ENCODE peak calls at places on chromosomes 5 and 9, in four cellular contexts. I, M, U and S are unnamed samples.

GRCh38 chr5:54278979-54279717 is 31.2 kb downstream of the ARL15 start:
- DNase-seq in I (no peak), M (no peak), U (no peak), S (no peak)

GRCh38 chr5:178310130-178310865 is 77.7 kb upstream of the PHYKPL start:
- DNase-seq in I (no peak), M (no peak), U (no peak), S (no peak)

GRCh38 chr5:115530426-115530825 is 14.1 kb downstream of the FEM1C start:
- DNase-seq in I (no peak), M (no peak), U (no peak), S (no peak)

GRCh38 chr9:89538874-89539273 is 41.0 kb upstream of the SEMA4D start:
- DNase-seq in I (no peak), M (no peak), U (no peak), S (no peak)

GRCh38 chr9:94869415-94869838 is 142.9 kb downstream of the AOPEP start:
- DNase-seq in I (no peak), M (peak; percentile 76), U (peak; percentile 76), S (peak; percentile 29)

GRCh38 chr5:151812757-151813309 is 41.1 kb downstream of the G3BP1 start:
- DNase-seq in I (no peak), M (no peak), U (peak; percentile 37), S (peak; percentile 48)

GRCh38 chr5:18305288-18305899 is 671.1 kb downstream of the TAF11L14 start:
- DNase-seq in I (no peak), M (no peak), U (peak; percentile 50), S (peak; percentile 4)

GRCh38 chr9:78325343-78325742 is 28.4 kb downstream of the PSAT1 start:
- DNase-seq in I (no peak), M (no peak), U (peak; percentile 68), S (peak; percentile 89)

GRCh38 chr9:7974335-7975005 is 174.9 kb upstream of the DMAC1 start:
- DNase-seq in I (peak; percentile 15), M (no peak), U (no peak), S (no peak)

GRCh38 chr9:74772126-74772525 is 115.6 kb downstream of the TRPM6 start:
- DNase-seq in I (peak; percentile 9), M (no peak), U (no peak), S (no peak)

DNA sequence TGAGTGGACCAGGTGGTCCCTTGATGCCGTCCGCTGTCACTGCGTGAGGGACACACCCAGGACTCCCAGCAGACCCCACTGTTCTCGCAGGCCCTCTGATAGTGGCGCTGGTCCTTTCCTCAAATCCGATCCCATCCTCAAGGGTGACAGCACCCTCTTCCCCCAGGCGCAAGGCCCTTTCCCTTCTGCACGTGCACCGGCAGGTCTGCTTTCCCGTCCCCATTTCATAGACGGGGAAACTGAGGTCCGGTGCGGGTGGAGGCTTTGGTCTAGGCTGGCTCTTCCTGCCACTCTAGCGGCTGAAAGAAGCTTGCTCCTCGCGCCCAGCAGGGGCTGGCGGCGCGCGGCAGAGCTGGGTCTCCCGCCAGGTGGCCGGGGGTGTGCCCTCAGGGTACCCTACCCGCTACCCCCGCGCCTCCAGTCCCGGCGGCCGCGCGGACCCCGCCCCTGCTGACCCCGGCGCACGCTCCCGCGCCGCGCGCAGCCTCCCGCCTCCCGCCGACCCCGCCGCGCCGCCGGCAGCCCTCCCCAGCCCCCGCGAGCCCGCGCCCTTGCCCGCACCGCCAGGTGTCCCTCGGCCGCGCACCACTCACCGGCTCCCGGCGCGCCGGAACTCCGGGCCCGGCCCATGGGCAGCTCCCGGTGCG is 453 bp downstream of the RASGEF1C start:
- DNase-seq in I (no peak), M (no peak), U (no peak), S (peak; percentile 14)
- H3K4me3 ChIP-seq in I (no peak overlapping the region), M (peak overlapping the region; percentile 39), U (peak overlapping the region; percentile 28), S (no peak overlapping the region)

GRCh38 chr5:135174315-135175096 is 140.5 kb upstream of the PITX1 start:
- DNase-seq in I (no peak), M (no peak), U (no peak), S (no peak)
- TF ChIP-seq CTCF in I (peak; percentile 3), M (no peak), U (no peak), S (no peak)

GRCh38 chr9:33163433-33164137 is 3.6 kb downstream of the B4GALT1 start:
- DNase-seq in I (no peak), M (no peak), U (no peak), S (no peak)
- H3K4me3 ChIP-seq in I (peak overlapping the region; percentile 78), M (peak overlapping the region; percentile 93), U (peak overlapping the region; percentile 99), S (peak overlapping the region; percentile 92)

DNA sequence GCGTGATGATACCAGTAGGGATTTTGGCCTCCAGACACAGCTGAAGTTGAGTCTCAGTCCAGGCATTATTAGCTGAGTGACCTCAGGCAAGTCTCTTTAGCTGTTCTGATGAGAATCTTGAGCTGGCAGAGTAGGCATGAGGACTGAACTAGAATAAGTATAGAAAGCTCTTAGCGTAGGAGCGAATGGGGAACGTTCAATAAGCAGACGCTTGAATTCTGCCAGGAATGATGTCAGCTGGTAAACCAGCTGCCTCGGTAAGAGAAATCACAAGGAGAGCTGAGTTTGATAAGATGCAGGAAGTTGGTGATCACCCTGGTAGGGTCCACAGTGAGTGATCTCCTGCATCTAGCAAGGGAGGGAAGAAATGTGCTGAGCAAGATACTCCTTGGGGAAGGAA is 280.4 kb downstream of the NTRK2 start:
- DNase-seq in I (no peak), M (no peak), U (no peak), S (no peak)
- TF ChIP-seq CTCF in I (no peak), M (no peak), U (no peak), S (no peak)

DNA sequence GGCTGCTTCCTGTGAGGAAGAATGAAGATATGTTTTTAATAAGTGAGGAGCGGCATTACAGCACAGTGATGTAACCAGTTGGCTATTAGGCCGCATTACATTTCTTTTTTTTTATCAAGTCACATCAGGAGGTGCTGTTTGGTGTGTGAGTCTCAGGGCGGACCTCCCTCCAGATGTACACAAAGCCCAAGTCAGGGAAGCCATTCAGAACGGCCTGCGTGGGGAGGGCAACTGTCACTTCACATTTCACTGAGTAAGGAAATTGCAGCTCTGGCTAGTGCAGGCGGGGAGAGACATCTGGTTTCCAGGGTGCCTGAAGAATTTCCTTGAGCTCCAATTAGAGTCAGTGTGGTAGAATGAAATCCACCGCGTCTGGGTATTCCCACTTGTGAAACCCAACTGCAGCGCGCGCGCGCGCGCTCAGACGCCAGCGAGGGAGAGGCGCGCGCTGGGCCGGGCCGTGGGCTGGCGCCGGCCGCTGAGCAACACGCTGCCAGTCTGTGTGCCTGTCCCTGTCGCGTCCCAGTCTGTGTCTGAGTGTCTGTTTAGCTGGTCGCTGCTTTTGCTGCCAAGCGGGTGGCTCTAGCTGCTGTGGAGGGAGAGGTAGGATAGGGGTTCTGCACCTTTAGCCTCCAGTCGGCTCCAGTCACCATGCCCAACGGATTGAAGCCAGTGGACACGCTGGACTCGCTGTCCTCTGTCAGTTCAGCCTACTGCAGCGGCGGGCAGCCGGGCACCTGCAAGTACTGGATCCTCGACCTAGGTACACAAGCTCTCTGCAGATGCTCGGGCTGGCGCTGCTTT is 140.8 kb upstream of the OTULINL start:
- DNase-seq in I (no peak), M (no peak), U (peak; percentile 92), S (peak; percentile 97)
- H3K4me3 ChIP-seq in I (no peak overlapping the region), M (no peak overlapping the region), U (peak overlapping the region; percentile 72), S (peak overlapping the region; percentile 61)

GRCh38 chr5:132227235-132227484 is 493 bp downstream of the P4HA2 start:
- DNase-seq in I (no peak), M (no peak), U (no peak), S (no peak)

GRCh38 chr5:132227485-132228240 is at the start of gene P4HA2:
- DNase-seq in I (peak; percentile 79), M (peak; percentile 65), U (peak; percentile 63), S (peak; percentile 72)

GRCh38 chr5:132229236-132229635 is 1.6 kb upstream of the P4HA2 start:
- DNase-seq in I (no peak), M (no peak), U (no peak), S (no peak)

GRCh38 chr5:132226516-132227234 is 978 bp downstream of the P4HA2 start:
- DNase-seq in I (no peak), M (no peak), U (peak; percentile 33), S (no peak)

DNA sequence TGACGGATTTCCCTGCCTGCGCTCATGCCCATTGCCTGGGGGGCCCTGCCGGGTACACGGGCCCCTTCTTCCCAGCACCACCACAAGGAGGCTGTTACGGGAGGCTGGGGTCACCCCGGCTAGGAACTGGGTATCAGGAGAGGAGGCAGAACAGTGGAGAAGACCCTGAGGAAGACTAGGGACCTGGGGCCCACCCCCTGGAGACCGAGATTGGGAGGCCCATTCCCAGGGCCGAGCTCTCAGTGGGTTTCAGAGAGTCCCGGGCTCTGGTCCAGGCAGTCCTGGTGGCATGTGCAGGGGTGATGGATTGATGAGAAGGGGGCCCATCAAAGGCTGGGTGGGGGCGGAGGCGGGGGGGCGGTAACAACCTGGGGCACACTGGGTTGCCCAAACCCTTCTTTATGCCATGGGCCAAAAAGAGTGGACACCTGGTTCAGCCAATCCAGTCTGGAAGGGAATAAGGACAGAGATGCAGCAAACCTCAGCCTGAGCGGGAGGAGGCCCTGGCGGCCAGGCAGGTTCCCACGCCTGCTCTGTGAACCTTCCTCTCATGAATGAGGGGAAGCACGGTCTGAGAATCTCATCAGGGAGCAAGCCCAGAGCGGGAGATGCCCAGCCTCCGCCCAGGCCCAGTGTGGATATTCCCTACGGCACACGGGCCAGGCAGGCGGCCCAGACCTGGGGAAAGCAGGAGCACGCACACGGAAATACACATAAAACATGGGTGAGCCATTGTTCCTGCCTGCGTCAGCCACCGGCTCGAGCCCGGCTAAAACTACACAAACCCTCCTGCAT is 785 bp upstream of the P4HA2 start:
- DNase-seq in I (no peak), M (no peak), U (no peak), S (no peak)
- TF ChIP-seq CTCF in I (no peak), M (no peak), U (no peak), S (no peak)

GRCh38 chr5:11240293-11241190 is 479.5 kb upstream of the DAP start:
- DNase-seq in I (no peak), M (no peak), U (no peak), S (no peak)
- H3K4me3 ChIP-seq in I (no peak overlapping the region), M (no peak overlapping the region), U (no peak overlapping the region), S (no peak overlapping the region)

GRCh38 chr5:56622146-56622545 is 193.2 kb upstream of the MAP3K1 start:
- DNase-seq in I (no peak), M (no peak), U (no peak), S (no peak)

GRCh38 chr5:56616454-56617160 is 198.7 kb upstream of the MAP3K1 start:
- DNase-seq in I (no peak), M (no peak), U (no peak), S (no peak)

GRCh38 chr5:56625577-56625976 is 189.8 kb upstream of the MAP3K1 start:
- DNase-seq in I (no peak), M (peak; percentile 89), U (peak; percentile 96), S (peak; percentile 68)

GRCh38 chr5:56617998-56618397 is 197.4 kb upstream of the MAP3K1 start:
- DNase-seq in I (no peak), M (no peak), U (no peak), S (no peak)

DNA sequence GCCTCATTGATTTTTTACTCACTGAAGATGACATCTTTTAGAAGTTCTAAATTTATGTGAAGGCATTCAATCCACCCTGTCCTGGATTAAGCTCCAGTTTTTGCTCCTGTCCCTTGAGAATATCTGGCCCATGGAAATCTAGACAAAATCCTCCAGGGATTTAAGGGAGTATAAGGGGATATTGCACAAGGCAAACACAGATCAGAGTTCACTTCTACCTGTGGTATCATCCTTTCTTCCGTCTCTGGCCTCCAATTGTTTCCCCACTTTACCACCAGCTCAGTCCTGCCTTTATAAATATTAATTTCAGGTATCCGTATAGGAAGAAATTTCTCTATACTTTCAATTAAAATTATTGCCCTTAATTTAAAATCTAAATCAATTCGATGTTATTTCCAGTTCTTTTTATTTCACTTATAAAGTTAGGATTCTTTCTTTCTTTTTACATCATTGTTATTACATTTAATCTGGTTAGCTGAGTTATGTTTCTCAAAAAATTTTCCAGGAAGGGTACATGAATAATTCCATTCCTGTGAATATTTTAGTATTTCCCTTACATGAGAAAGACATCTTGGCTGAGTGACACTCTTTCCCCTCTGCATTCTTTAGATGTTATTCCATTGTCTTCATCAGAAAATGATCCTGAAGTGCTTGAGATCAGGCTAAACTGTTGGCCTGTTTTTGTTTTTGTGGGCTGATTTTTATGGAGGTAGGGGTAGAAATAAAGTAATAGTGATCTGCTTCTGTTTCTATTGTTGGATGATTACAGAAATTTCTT is 194.3 kb upstream of the MAP3K1 start:
- DNase-seq in I (no peak), M (no peak), U (peak; percentile 78), S (peak; percentile 45)
- TF ChIP-seq CTCF in I (no peak), M (no peak), U (no peak), S (no peak)